ENCODE peak calls at places on chromosomes 4 and X, in four cellular contexts. One of them, this sample, is unnamed.

GRCh38 chr4:77905651-77906263 is 43.1 kb downstream of the MRPL1 start:
- DNase-seq in posterior cingulate gyrus: no peak
- DNase-seq in cerebellar cortex: no peak
- DNase-seq in lower lobe of right lung: no peak
- DNase-seq in this sample: no peak

GRCh38 chr4:169030575-169030982 is 20.5 kb upstream of the CBR4 start:
- DNase-seq in posterior cingulate gyrus: no peak
- DNase-seq in cerebellar cortex: no peak
- DNase-seq in lower lobe of right lung: no peak
- DNase-seq in this sample: no peak

GRCh38 chr4:7410470-7410869 is 24.3 kb downstream of the PSAPL1 start:
- DNase-seq in posterior cingulate gyrus: no peak
- DNase-seq in cerebellar cortex: no peak
- DNase-seq in lower lobe of right lung: no peak
- DNase-seq in this sample: no peak

GRCh38 chrX:77755561-77755960 is 30.5 kb downstream of the ATRX start:
- DNase-seq in posterior cingulate gyrus: no peak
- DNase-seq in cerebellar cortex: no peak
- DNase-seq in lower lobe of right lung: no peak
- DNase-seq in this sample: no peak

GRCh38 chr4:148425327-148426110 is 16.7 kb downstream of the NR3C2 start:
- DNase-seq in posterior cingulate gyrus: no peak
- DNase-seq in cerebellar cortex: no peak
- DNase-seq in lower lobe of right lung: no peak
- DNase-seq in this sample: no peak

GRCh38 chr4:120922390-120923200 is at the start of gene PRDM5:
- DNase-seq in posterior cingulate gyrus: peak; percentile 22
- DNase-seq in cerebellar cortex: peak; percentile 22
- DNase-seq in lower lobe of right lung: peak; percentile 65
- DNase-seq in this sample: peak; percentile 46

GRCh38 chrX:48800574-48801280 is 1.1 kb upstream of the HDAC6 start:
- DNase-seq in posterior cingulate gyrus: no peak
- DNase-seq in cerebellar cortex: no peak
- DNase-seq in lower lobe of right lung: no peak
- DNase-seq in this sample: no peak

GRCh38 chr4:128916832-128917231 is 107.3 kb downstream of the JADE1 start:
- DNase-seq in posterior cingulate gyrus: no peak
- DNase-seq in cerebellar cortex: no peak
- DNase-seq in lower lobe of right lung: peak; percentile 56
- DNase-seq in this sample: no peak

GRCh38 chr4:105329081-105329480 is 144.8 kb downstream of the PPA2 start:
- DNase-seq in posterior cingulate gyrus: no peak
- DNase-seq in cerebellar cortex: no peak
- DNase-seq in lower lobe of right lung: no peak
- DNase-seq in this sample: no peak

GRCh38 chr4:180635276-180635675 is 1607.9 kb upstream of the TENM3 start:
- DNase-seq in posterior cingulate gyrus: no peak
- DNase-seq in cerebellar cortex: no peak
- DNase-seq in lower lobe of right lung: no peak
- DNase-seq in this sample: no peak

GRCh38 chr4:157977086-157977485 is 195.7 kb downstream of the GASK1B start:
- DNase-seq in posterior cingulate gyrus: no peak
- DNase-seq in cerebellar cortex: no peak
- DNase-seq in lower lobe of right lung: no peak
- DNase-seq in this sample: no peak

GRCh38 chr4:38177792-38178665 is 217.8 kb downstream of the PTTG2 start:
- DNase-seq in posterior cingulate gyrus: no peak
- DNase-seq in cerebellar cortex: no peak
- DNase-seq in lower lobe of right lung: peak; percentile 91
- DNase-seq in this sample: no peak

GRCh38 chr4:185343726-185344581 is 51.8 kb downstream of the LRP2BP start:
- DNase-seq in posterior cingulate gyrus: no peak
- DNase-seq in cerebellar cortex: peak; percentile 34
- DNase-seq in lower lobe of right lung: no peak
- DNase-seq in this sample: no peak

GRCh38 chr4:25223770-25224375 is 10.0 kb upstream of the PI4K2B start:
- DNase-seq in posterior cingulate gyrus: no peak
- DNase-seq in cerebellar cortex: peak; percentile 18
- DNase-seq in lower lobe of right lung: no peak
- DNase-seq in this sample: no peak

GRCh38 chrX:139642241-139642927 is 65.6 kb downstream of the MCF2 start:
- DNase-seq in posterior cingulate gyrus: no peak
- DNase-seq in cerebellar cortex: peak; percentile 45
- DNase-seq in lower lobe of right lung: no peak
- DNase-seq in this sample: no peak

GRCh38 chr4:112083587-112084347 is 61.5 kb upstream of the FAM241A start:
- DNase-seq in posterior cingulate gyrus: no peak
- DNase-seq in cerebellar cortex: no peak
- DNase-seq in lower lobe of right lung: no peak
- DNase-seq in this sample: no peak

GRCh38 chr4:148692242-148692641 is 250.0 kb upstream of the NR3C2 start:
- DNase-seq in posterior cingulate gyrus: no peak
- DNase-seq in cerebellar cortex: no peak
- DNase-seq in lower lobe of right lung: no peak
- DNase-seq in this sample: no peak

GRCh38 chr4:7183780-7184460 is 8.4 kb upstream of the SORCS2 start:
- DNase-seq in posterior cingulate gyrus: no peak
- DNase-seq in cerebellar cortex: no peak
- DNase-seq in lower lobe of right lung: no peak
- DNase-seq in this sample: no peak

GRCh38 chr4:141912831-141913230 is 276.4 kb downstream of the IL15 start:
- DNase-seq in posterior cingulate gyrus: no peak
- DNase-seq in cerebellar cortex: no peak
- DNase-seq in lower lobe of right lung: no peak
- DNase-seq in this sample: no peak

GRCh38 chrX:118745570-118745969 is 18.2 kb downstream of the IL13RA1 start:
- DNase-seq in posterior cingulate gyrus: no peak
- DNase-seq in cerebellar cortex: no peak
- DNase-seq in lower lobe of right lung: no peak
- DNase-seq in this sample: no peak

GRCh38 chr4:94458682-94459081 is 6.9 kb downstream of the PDLIM5 start:
- DNase-seq in posterior cingulate gyrus: no peak
- DNase-seq in cerebellar cortex: no peak
- DNase-seq in lower lobe of right lung: no peak
- DNase-seq in this sample: no peak

GRCh38 chr4:2942532-2943363 is 20.5 kb downstream of the NOP14 start:
- DNase-seq in posterior cingulate gyrus: no peak
- DNase-seq in cerebellar cortex: no peak
- DNase-seq in lower lobe of right lung: peak; percentile 78
- DNase-seq in this sample: peak; percentile 30

GRCh38 chr4:7434766-7435150 is at the start of gene PSAPL1:
- DNase-seq in posterior cingulate gyrus: no peak
- DNase-seq in cerebellar cortex: no peak
- DNase-seq in lower lobe of right lung: peak; percentile 77
- DNase-seq in this sample: no peak

GRCh38 chr4:121168865-121169281 is 4.8 kb upstream of the TNIP3 start:
- DNase-seq in posterior cingulate gyrus: no peak
- DNase-seq in cerebellar cortex: no peak
- DNase-seq in lower lobe of right lung: no peak
- DNase-seq in this sample: no peak

GRCh38 chr4:141432000-141432712 is 204.2 kb upstream of the IL15 start:
- DNase-seq in posterior cingulate gyrus: no peak
- DNase-seq in cerebellar cortex: no peak
- DNase-seq in lower lobe of right lung: no peak
- DNase-seq in this sample: no peak